ENCODE peak calls at places on chromosomes 11 and 22, in six cellular contexts. T is IMR-90, V is A549, R is stomach, W is Peyer's patch, M is heart left ventricle. P is an unnamed sample.

GRCh38 chr11:28757725-28758515 is 649.7 kb downstream of the METTL15 start:
- DNase-seq in M (no peak), W (no peak), V (peak; percentile 36), R (no peak), T (peak; percentile 94), P (no peak)

GRCh38 chr11:69286358-69287327 is 7.3 kb upstream of the MYEOV start:
- DNase-seq in M (no peak), T (no peak), V (no peak), W (no peak), R (no peak), P (no peak)

GRCh38 chr11:72574534-72575460 is 99.4 kb downstream of the PDE2A start:
- DNase-seq in M (no peak), V (no peak), W (peak; percentile 36), R (no peak), T (no peak), P (no peak)

GRCh38 chr22:46233231-46233630 is 16.9 kb downstream of the CDPF1 start:
- DNase-seq in M (peak; percentile 80), R (no peak), T (peak; percentile 29), W (no peak), V (no peak), P (no peak)

GRCh38 chr22:44023404-44024287 is 456 bp upstream of the PARVB start:
- DNase-seq in T (peak; percentile 12), V (no peak), R (peak; percentile 54), W (peak; percentile 74), M (peak; percentile 78), P (no peak)

GRCh38 chr11:119258180-119258579 is 52.0 kb downstream of the CBL start:
- DNase-seq in T (no peak), W (no peak), M (no peak), V (no peak), R (no peak), P (no peak)

GRCh38 chr22:34776827-34777226 is 289.1 kb upstream of the ISX start:
- DNase-seq in W (no peak), M (no peak), V (no peak), R (no peak), T (no peak), P (no peak)

GRCh38 chr11:35235944-35236666 is 97.1 kb downstream of the CD44 start:
- DNase-seq in V (peak; percentile 8), R (peak; percentile 72), M (no peak), W (peak; percentile 71), T (no peak), P (no peak)

GRCh38 chr11:69630009-69630870 is 10.7 kb upstream of the CCND1 start:
- DNase-seq in R (no peak), T (no peak), W (no peak), V (no peak), M (no peak), P (no peak)

GRCh38 chr22:29780781-29781676 is 13.9 kb downstream of the UQCR10 start:
- DNase-seq in M (no peak), V (no peak), R (no peak), W (no peak), T (peak; percentile 85), P (no peak)

GRCh38 chr11:60334005-60334620 is 7.1 kb downstream of the MS4A6E start:
- DNase-seq in W (peak; percentile 86), V (peak; percentile 35), R (peak; percentile 71), M (peak; percentile 42), T (peak; percentile 13), P (peak; percentile 43)

DNA sequence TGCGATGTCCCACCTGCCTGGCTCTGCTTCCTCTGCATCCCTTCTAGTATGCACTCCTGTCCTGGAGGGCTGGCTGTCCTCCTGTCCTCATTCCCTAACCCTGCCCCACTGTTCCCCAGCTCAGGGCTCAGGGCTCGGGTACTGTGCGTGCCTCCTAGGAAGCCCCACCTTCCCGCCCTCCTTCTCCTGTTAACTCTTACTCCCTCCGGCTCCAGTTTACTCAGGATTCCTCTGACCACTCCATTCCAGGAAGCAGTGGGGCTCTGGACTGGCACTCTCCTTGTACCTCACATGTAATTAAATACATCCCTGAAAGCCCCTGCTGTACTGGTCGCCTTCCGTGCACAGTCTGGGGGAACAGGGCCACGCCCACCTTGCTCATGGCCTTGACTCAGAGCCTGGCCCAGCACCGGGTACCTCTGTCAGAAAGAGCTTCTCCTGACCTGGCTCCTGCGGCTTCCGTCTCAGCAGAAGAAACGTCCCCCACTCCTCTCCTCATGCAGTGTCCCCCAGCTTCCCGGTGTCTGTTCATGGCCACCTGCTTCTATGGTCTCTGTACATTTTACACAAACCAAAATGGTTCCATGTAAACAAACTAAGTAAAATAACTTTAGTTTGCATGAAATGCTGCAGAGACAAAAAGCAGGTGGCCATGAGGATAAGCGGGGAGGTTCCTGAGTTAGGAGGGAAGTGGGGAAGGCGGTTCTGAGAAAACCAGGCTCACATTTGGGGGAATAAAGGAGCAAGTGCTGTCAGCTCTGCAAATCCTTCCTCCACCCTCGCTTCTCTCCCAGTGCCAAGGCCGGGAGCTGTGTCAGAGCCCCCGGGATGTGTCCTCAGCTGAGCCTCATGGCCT is 445.9 kb downstream of the BRD1 start:
- DNase-seq in M (no peak), T (no peak), V (no peak), R (peak; percentile 14), W (peak; percentile 25), P (no peak)
- H3K9me3 ChIP-seq in M (no peaks in the 10 kb centered on the region), T (peaks cover 43% of the 10 kb centered on the region), V (peaks cover 4% of the 10 kb centered on the region), R (no peaks in the 10 kb centered on the region), W (no peaks in the 10 kb centered on the region), P (no peaks in the 10 kb centered on the region)

GRCh38 chr22:39097098-39098020 is at the start of gene APOBEC3H:
- DNase-seq in T (no peak), W (peak; percentile 63), M (peak; percentile 41), V (no peak), R (no peak), P (peak; percentile 21)

GRCh38 chr22:39095971-39096370 is 1.1 kb upstream of the APOBEC3H start:
- DNase-seq in M (no peak), W (no peak), R (no peak), T (no peak), V (no peak), P (no peak)

GRCh38 chr22:39098026-39098425 is 982 bp downstream of the APOBEC3H start:
- DNase-seq in R (no peak), W (no peak), M (no peak), V (no peak), T (no peak), P (no peak)

GRCh38 chr22:39092111-39092867 is 4.8 kb upstream of the APOBEC3H start:
- DNase-seq in M (no peak), R (no peak), T (no peak), V (no peak), W (no peak), P (no peak)

GRCh38 chr22:39094717-39095389 is 2.2 kb upstream of the APOBEC3H start:
- DNase-seq in R (no peak), V (no peak), M (no peak), T (no peak), W (peak; percentile 62), P (no peak)
- H3K4me1 ChIP-seq in R (peaks cover 16% of the 10 kb centered on the region), V (peaks cover 9% of the 10 kb centered on the region), M (no peaks in the 10 kb centered on the region), T (peaks cover 4% of the 10 kb centered on the region), W (no peaks in the 10 kb centered on the region), P (no peaks in the 10 kb centered on the region)

GRCh38 chr11:67055812-67056211 is 835 bp upstream of the RHOD start:
- DNase-seq in W (no peak), R (peak; percentile 37), T (peak; percentile 15), M (no peak), V (no peak), P (no peak)

GRCh38 chr11:67056267-67056639 is 394 bp upstream of the RHOD start:
- DNase-seq in T (no peak), R (no peak), W (no peak), V (no peak), M (no peak), P (no peak)

GRCh38 chr11:67056640-67057409 is at the start of gene RHOD:
- DNase-seq in M (no peak), R (peak; percentile 80), V (no peak), W (peak; percentile 81), T (no peak), P (peak; percentile 54)

GRCh38 chr11:67053896-67054850 is 2.5 kb upstream of the RHOD start:
- DNase-seq in W (peak; percentile 75), R (peak; percentile 63), V (peak; percentile 98), T (peak; percentile 91), M (no peak), P (peak; percentile 42)

DNA sequence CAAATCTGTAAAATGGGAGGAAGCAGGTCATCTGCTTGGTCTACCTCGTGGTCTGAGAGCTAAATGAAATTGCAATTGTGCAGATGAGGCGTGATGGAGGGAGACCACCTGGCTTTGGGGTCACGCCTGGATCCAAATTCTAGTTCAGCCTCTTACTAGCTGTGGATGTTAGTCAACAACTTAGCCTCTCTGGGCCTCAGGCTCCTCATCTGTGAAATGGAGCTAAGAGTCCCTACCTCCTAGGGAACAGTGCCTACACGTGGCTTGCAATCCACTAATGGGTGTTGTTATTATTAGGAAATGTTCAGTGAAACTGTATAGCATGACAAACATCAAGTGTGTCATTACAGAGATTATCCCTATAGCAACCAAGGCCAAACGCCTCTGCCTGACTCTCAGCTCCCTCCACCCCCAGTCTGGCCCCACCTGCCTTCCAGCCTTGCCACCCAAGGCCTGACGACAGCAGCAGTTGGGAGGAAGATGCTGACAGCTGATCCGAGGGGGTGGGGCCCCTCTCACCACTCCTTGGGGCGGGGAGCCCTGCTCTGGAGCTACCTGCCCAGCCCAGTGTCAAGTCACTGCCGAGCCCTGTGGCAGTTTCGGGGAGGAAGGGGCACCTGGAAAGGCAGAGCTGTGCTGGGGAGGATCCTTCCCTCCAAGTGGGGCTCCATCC is 1.7 kb upstream of the RHOD start:
- DNase-seq in W (peak; percentile 92), R (peak; percentile 74), V (peak; percentile 96), M (peak; percentile 84), T (peak; percentile 88), P (no peak)
- TF ChIP-seq POLR2A in W (peak; percentile 78), R (no peak), V (no peak), M (no peak), T (no peak), P (peak; percentile 35)

GRCh38 chr22:47388331-47388730 is 625.9 kb downstream of the TBC1D22A start:
- DNase-seq in R (no peak), M (no peak), T (no peak), V (no peak), W (no peak), P (no peak)
- H3K9me3 ChIP-seq in R (no peaks in the 10 kb centered on the region), M (no peaks in the 10 kb centered on the region), T (peaks cover 22% of the 10 kb centered on the region), V (no peaks in the 10 kb centered on the region), W (no peaks in the 10 kb centered on the region), P (no peaks in the 10 kb centered on the region)

DNA sequence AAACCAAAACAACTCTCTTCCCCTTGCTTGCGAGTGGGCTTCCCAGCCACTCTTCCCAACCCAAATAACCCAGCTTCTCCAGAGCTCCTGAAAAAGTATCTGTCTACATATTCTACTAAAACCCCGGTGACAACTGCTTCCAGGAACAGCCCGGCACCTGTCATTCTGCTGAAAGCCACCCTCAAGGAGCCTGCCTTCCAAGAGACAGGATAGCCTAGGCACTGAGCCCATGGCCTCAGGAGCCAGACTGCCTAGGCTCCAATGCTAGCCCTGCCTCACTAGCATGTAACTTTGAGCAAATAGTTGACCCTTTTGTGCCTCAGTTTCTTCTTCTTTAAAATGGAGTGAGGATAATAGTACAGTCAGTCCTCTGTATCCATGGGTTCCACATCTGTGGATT is 459.8 kb downstream of the SOX6 start:
- DNase-seq in R (no peak), M (no peak), V (no peak), T (no peak), W (no peak), P (no peak)
- H3K4me1 ChIP-seq in R (peaks cover 30% of the 10 kb centered on the region), M (no peaks in the 10 kb centered on the region), V (peaks cover 5% of the 10 kb centered on the region), T (peaks cover 29% of the 10 kb centered on the region), W (no peaks in the 10 kb centered on the region), P (peaks cover 6% of the 10 kb centered on the region)

P was measured in prostate gland.